ENCODE peak calls at places on chromosomes 6 and 20, in nine cellular contexts. T, Q, P, A, K, S, H, E and Y are unnamed samples.
A peak's percentile ranks its signal among the peaks of the same experiment; 100 is the strongest.

GRCh38 chr6:130955755-130956154 is 107.3 kb downstream of the EPB41L2 start:
- DNase-seq in S (no peak), E (no peak), P (no peak), Q (no peak), H (no peak), T (no peak), K (no peak), A (no peak), Y (no peak)

GRCh38 chr6:115885636-115886366 is 174.9 kb downstream of the FRK start:
- DNase-seq in H (no peak), K (no peak), A (no peak), T (no peak), Q (no peak), S (no peak), E (no peak), P (no peak), Y (no peak)

GRCh38 chr6:157481865-157482249 is 100.9 kb downstream of the ZDHHC14 start:
- DNase-seq in S (no peak), E (no peak), P (no peak), A (no peak), T (no peak), Q (no peak), K (no peak), H (no peak), Y (no peak)

GRCh38 chr6:145532361-145532760 is 203.0 kb downstream of the EPM2A start:
- DNase-seq in T (no peak), H (no peak), E (no peak), A (no peak), P (no peak), S (no peak), Q (no peak), K (no peak), Y (no peak)

GRCh38 chr20:63508072-63508768 is 9.3 kb upstream of the EEF1A2 start:
- DNase-seq in A (no peak), H (no peak), Q (no peak), T (no peak), K (no peak), S (no peak), P (no peak), E (no peak), Y (no peak)

GRCh38 chr6:93266418-93266817 is 152.9 kb downstream of the EPHA7 start:
- DNase-seq in Q (no peak), K (no peak), A (no peak), S (no peak), E (no peak), T (no peak), P (no peak), H (no peak), Y (no peak)

GRCh38 chr6:16559091-16559490 is 202.2 kb downstream of the ATXN1 start:
- DNase-seq in K (no peak), E (no peak), A (no peak), P (no peak), H (no peak), T (no peak), Q (no peak), S (no peak), Y (no peak)

GRCh38 chr6:24359640-24360454 is 2.0 kb upstream of the DCDC2 start:
- DNase-seq in S (peak; percentile 60), A (no peak), E (peak; percentile 81), H (peak; percentile 39), T (peak; percentile 27), P (peak; percentile 87), K (no peak), Q (peak; percentile 91), Y (peak; percentile 28)

GRCh38 chr6:1716845-1717244 is 107.1 kb downstream of the FOXC1 start:
- DNase-seq in T (no peak), K (no peak), Q (no peak), A (no peak), S (no peak), E (no peak), P (no peak), H (no peak), Y (no peak)

GRCh38 chr6:132515386-132515785 is 2.5 kb upstream of the STX7 start:
- DNase-seq in H (no peak), P (no peak), E (no peak), A (no peak), K (no peak), Q (no peak), S (no peak), T (no peak), Y (no peak)

DNA sequence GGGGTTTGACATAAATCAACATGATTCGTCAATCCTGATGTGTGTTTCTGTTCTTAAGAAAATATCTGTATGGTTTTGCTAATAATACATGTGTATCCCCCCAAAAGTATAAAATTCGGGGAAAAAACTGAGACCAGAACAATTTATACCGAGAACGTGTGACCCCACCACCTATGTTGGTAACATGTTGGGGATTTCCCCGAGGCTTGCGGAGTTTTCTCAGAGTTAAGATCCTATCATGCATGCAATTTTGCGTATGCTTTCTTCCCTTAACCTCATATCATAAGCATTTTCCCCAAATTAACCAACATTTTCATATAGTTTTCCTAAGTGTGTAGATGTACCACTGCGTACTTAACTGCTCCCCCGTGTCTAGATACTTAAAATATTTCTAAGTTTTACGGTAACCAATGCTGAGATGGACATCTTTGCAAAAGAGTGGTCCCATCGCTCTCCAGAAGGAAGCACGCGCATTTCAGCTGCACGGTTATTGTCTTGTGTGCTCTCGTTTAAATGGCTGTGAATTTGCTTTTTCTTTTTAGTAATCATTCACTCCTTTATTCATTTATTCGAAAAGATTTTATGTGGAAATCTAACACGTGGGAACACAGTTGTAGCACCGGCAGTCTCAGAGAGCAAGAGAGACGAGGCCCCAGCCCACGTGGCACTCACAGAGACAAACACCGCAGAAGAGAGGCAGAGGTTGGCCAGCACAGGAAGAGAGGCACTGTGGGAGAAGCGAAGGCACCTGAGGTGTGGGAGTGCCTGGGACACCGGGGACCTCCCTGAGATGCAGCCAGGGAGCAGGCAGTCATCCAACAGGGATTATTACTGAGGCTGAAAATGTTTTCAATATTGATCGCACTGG is 13.2 kb upstream of the IRF4 start:
- DNase-seq in A (no peak), H (no peak), S (no peak), Q (no peak), P (peak; percentile 75), T (no peak), E (no peak), K (no peak), Y (no peak)
- H3K9me3 ChIP-seq in A (no peaks in the 10 kb centered on the region), H (no peaks in the 10 kb centered on the region), S (no peaks in the 10 kb centered on the region), Q (no peaks in the 10 kb centered on the region), P (no peaks in the 10 kb centered on the region), T (no peaks in the 10 kb centered on the region), E (no peaks in the 10 kb centered on the region), K (no peaks in the 10 kb centered on the region), Y (no peaks in the 10 kb centered on the region)

GRCh38 chr6:53794720-53795253 is at the start of gene LRRC1:
- DNase-seq in A (peak; percentile 76), K (no peak), T (peak; percentile 93), S (peak; percentile 74), E (peak; percentile 87), P (peak; percentile 97), H (peak; percentile 90), Q (peak; percentile 92), Y (peak; percentile 91)
- TF ChIP-seq POLR2A in A (no peak), K (no peak), T (peak; percentile 44), S (peak; percentile 63), E (peak; percentile 72), P (peak; percentile 32), H (peak; percentile 73), Q (peak; percentile 88), Y (peak; percentile 83)

GRCh38 chr20:49344975-49345374 is 67.1 kb upstream of the ZNFX1 start:
- DNase-seq in P (no peak), K (no peak), S (peak; percentile 89), Q (peak; percentile 21), T (peak; percentile 76), E (peak; percentile 34), A (peak; percentile 21), H (peak; percentile 26), Y (no peak)
- H3K4me3 ChIP-seq in P (no peak overlapping the region), K (no peak overlapping the region), S (peak overlapping the region; percentile 33), Q (no peak overlapping the region), T (no peak overlapping the region), E (no peak overlapping the region), A (no peak overlapping the region), H (no peak overlapping the region), Y (no peak overlapping the region)

GRCh38 chr20:805713-806112 is 27.8 kb upstream of the FAM110A start:
- DNase-seq in K (no peak), P (no peak), S (no peak), E (no peak), T (no peak), Q (no peak), H (no peak), A (no peak), Y (no peak)
- H3K9me3 ChIP-seq in K (no peaks in the 10 kb centered on the region), P (peaks cover 32% of the 10 kb centered on the region), S (peaks cover 35% of the 10 kb centered on the region), E (no peaks in the 10 kb centered on the region), T (no peaks in the 10 kb centered on the region), Q (no peaks in the 10 kb centered on the region), H (no peaks in the 10 kb centered on the region), A (no peaks in the 10 kb centered on the region), Y (peaks cover 3% of the 10 kb centered on the region)

DNA sequence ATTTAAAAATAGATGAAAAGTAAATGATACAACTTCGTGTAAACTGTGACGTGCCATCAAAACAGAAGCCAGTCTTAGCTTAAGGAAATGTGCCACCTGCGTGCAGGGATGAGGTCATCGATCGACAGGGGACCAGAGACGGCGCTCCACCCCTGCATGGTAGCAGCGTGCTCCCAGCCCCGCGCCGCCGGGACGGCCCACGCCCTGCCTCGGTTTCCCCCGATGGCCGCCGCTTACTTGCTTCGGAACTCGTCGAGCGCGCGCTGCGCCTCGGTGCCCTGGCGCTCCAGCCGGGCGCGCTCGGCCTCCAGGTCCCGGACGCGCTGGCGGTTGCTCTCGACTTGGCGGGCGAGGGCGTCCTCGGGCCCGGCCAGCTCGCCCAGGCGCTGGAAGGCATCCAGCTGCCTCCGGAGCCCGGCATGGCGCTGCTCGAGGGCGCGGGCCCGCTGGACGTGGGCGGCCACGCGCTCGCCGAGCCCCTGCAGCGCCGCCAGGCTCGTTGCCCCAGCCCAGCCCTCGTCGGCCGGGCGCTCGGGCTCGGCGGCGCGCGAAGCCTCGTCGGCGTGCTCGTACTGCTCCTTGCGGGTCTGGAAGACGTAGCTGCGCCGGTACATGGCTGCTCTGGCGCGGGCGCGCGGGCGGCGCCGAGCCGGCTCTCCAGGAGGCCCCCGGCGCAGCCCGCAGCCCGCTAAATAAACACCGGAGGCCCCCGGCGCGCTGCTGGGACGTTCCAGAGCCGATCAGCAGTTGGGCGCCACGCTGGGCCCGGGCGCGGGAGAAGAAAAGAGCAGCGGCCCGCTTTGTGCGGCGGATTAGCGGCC is at the start of gene BFSP1:
- DNase-seq in E (peak; percentile 61), T (peak; percentile 49), P (peak; percentile 82), K (no peak), A (no peak), H (peak; percentile 22), S (peak; percentile 54), Q (peak; percentile 82), Y (peak; percentile 68)
- TF ChIP-seq POLR2A in E (peak; percentile 38), T (no peak), P (no peak), K (no peak), A (no peak), H (no peak), S (peak; percentile 43), Q (peak; percentile 51), Y (no peak)